ENCODE peak calls at places on chromosome 22, in nine cellular contexts. A is left kidney; Z is astrocyte of the hippocampus; F is T-helper 2 cell; K is ovary; M is AG08395; L is activated CD8-positive, alpha-beta T cell treated with anti-CD3 and anti-CD28 coated beads, Interleukin-2, amount 10 ng/mL, durations not matched to agents 7 days and 5 days; C is activated CD8-positive, alpha-beta memory T cell treated with anti-CD3 and anti-CD28 coated beads, Interleukin-2, amount 50 U/mL, for 4 hours; Q is amygdala. E is an unnamed sample.

GRCh38 chr22:19871845-19872778 is 17.4 kb upstream of the GNB1L start:
- DNase-seq in A (no peak), Z (no peak), F (no peak), K (peak; percentile 7), M (no peak), L (no peak), C (peak; percentile 14), Q (no peak), E (peak; percentile 8)

GRCh38 chr22:23762866-23763578 is at the start of gene C22orf15:
- DNase-seq in A (peak; percentile 78), Z (no peak), F (no peak), K (no peak), M (peak; percentile 75), L (peak; percentile 50), C (no peak), Q (no peak), E (no peak)

GRCh38 chr22:20522134-20522827 is 14.9 kb downstream of the MED15 start:
- DNase-seq in A (no peak), Z (no peak), F (no peak), K (no peak), M (no peak), L (no peak), C (no peak), Q (no peak), E (no peak)

GRCh38 chr22:43643362-43643761 is 168.7 kb downstream of the EFCAB6 start:
- DNase-seq in A (peak; percentile 50), Z (no peak), F (no peak), K (no peak), M (no peak), L (no peak), C (no peak), Q (peak; percentile 14), E (no peak)

GRCh38 chr22:41417622-41418390 is 28.8 kb downstream of the TOB2 start:
- DNase-seq in A (no peak), Z (peak; percentile 81), F (no peak), K (peak; percentile 57), M (peak; percentile 46), L (no peak), C (no peak), Q (peak; percentile 91), E (peak; percentile 67)

GRCh38 chr22:49894321-49895072 is 23.7 kb downstream of the ALG12 start:
- DNase-seq in A (no peak), Z (no peak), F (no peak), K (no peak), M (no peak), L (no peak), C (no peak), Q (no peak), E (no peak)

GRCh38 chr22:24875862-24876506 is 70.0 kb downstream of the SGSM1 start:
- DNase-seq in A (peak; percentile 92), Z (peak; percentile 53), F (no peak), K (no peak), M (no peak), L (peak; percentile 50), C (no peak), Q (no peak), E (no peak)

GRCh38 chr22:19527321-19527721 is 3.1 kb upstream of the CLDN5 start:
- DNase-seq in A (no peak), Z (no peak), F (no peak), K (no peak), M (no peak), L (no peak), C (no peak), Q (no peak), E (no peak)

GRCh38 chr22:45877651-45878050 is 99.3 kb downstream of the WNT7B start:
- DNase-seq in A (no peak), Z (no peak), F (no peak), K (no peak), M (no peak), L (no peak), C (peak; percentile 4), Q (no peak), E (peak; percentile 9)

GRCh38 chr22:22995166-22995565 is 75.2 kb upstream of the GNAZ start:
- DNase-seq in A (peak; percentile 17), Z (no peak), F (no peak), K (no peak), M (no peak), L (no peak), C (no peak), Q (no peak), E (no peak)

GRCh38 chr22:25818541-25818940 is 76.6 kb downstream of the MYO18B start:
- DNase-seq in A (no peak), Z (no peak), F (no peak), K (no peak), M (no peak), L (no peak), C (no peak), Q (no peak), E (no peak)

GRCh38 chr22:50562523-50563409 is at the start of gene SYCE3:
- DNase-seq in A (peak; percentile 98), Z (peak; percentile 97), F (peak; percentile 93), K (peak; percentile 95), M (peak; percentile 96), L (peak; percentile 98), C (peak; percentile 97), Q (peak; percentile 82), E (peak; percentile 93)

GRCh38 chr22:28051091-28051786 is 132.2 kb upstream of the PITPNB start:
- DNase-seq in A (no peak), Z (no peak), F (no peak), K (no peak), M (no peak), L (no peak), C (no peak), Q (no peak), E (no peak)

GRCh38 chr22:47238886-47239860 is 476.7 kb downstream of the TBC1D22A start:
- DNase-seq in A (no peak), Z (no peak), F (no peak), K (no peak), M (no peak), L (no peak), C (no peak), Q (no peak), E (no peak)

GRCh38 chr22:23158516-23159286 is 13.4 kb downstream of the RAB36 start:
- DNase-seq in A (no peak), Z (no peak), F (no peak), K (no peak), M (no peak), L (no peak), C (no peak), Q (no peak), E (no peak)

GRCh38 chr22:31177420-31178162 is 17.6 kb downstream of the RNF185 start:
- DNase-seq in A (no peak), Z (peak; percentile 95), F (no peak), K (no peak), M (peak; percentile 91), L (no peak), C (no peak), Q (no peak), E (no peak)

GRCh38 chr22:29581799-29582198 is 886 bp upstream of the NIPSNAP1 start:
- DNase-seq in A (no peak), Z (no peak), F (no peak), K (no peak), M (no peak), L (no peak), C (no peak), Q (no peak), E (no peak)

GRCh38 chr22:45896153-45896951 is 80.6 kb downstream of the WNT7B start:
- DNase-seq in A (peak; percentile 73), Z (no peak), F (no peak), K (no peak), M (no peak), L (no peak), C (no peak), Q (no peak), E (no peak)

GRCh38 chr22:32758866-32759385 is 42.6 kb upstream of the TIMP3 start:
- DNase-seq in A (no peak), Z (no peak), F (no peak), K (no peak), M (no peak), L (no peak), C (no peak), Q (no peak), E (no peak)

GRCh38 chr22:36331912-36332622 is 55.7 kb downstream of the MYH9 start:
- DNase-seq in A (peak; percentile 89), Z (peak; percentile 68), F (peak; percentile 62), K (peak; percentile 54), M (no peak), L (peak; percentile 80), C (peak; percentile 46), Q (peak; percentile 44), E (peak; percentile 71)

GRCh38 chr22:29700206-29700948 is 19.4 kb upstream of the CABP7 start:
- DNase-seq in A (no peak), Z (peak; percentile 44), F (no peak), K (no peak), M (no peak), L (no peak), C (no peak), Q (no peak), E (no peak)

GRCh38 chr22:49408102-49408836 is 419.4 kb downstream of the BRD1 start:
- DNase-seq in A (no peak), Z (no peak), F (no peak), K (no peak), M (no peak), L (no peak), C (no peak), Q (no peak), E (no peak)

GRCh38 chr22:20836987-20837823 is 21.4 kb downstream of the PI4KA start:
- DNase-seq in A (no peak), Z (no peak), F (no peak), K (no peak), M (no peak), L (no peak), C (no peak), Q (no peak), E (no peak)

GRCh38 chr22:37905534-37906363 is at the start of gene MICALL1:
- DNase-seq in A (peak; percentile 89), Z (peak; percentile 94), F (peak; percentile 60), K (peak; percentile 59), M (peak; percentile 78), L (peak; percentile 66), C (peak; percentile 60), Q (no peak), E (peak; percentile 50)

GRCh38 chr22:50524664-50525103 is 714 bp downstream of the SCO2 start:
- DNase-seq in A (no peak), Z (no peak), F (no peak), K (no peak), M (no peak), L (no peak), C (no peak), Q (no peak), E (no peak)

E was measured in tibial nerve.